ENCODE peak calls at places on chromosomes 13 and 19, in four cellular contexts. B is HepG2, N is K562, E is SK-N-SH. K is an unnamed sample.

GRCh38 chr13:36163809-36164308 is 32.7 kb upstream of the DCLK1 start:
- DNase-seq in B (no peak), N (no peak), E (peak; percentile 20), K (no peak)

GRCh38 chr13:20118268-20119140 is 42.3 kb downstream of the GJA3 start:
- DNase-seq in B (no peak), N (peak; percentile 83), E (peak; percentile 71), K (no peak)

GRCh38 chr13:77028202-77028601 is 1.2 kb upstream of the FBXL3 start:
- DNase-seq in B (no peak), N (no peak), E (no peak), K (no peak)

GRCh38 chr19:29285878-29286277 is 72.9 kb upstream of the UQCRFS1 start:
- DNase-seq in B (no peak), N (peak; percentile 25), E (peak; percentile 42), K (no peak)

GRCh38 chr19:2487780-2488330 is 11.9 kb downstream of the GADD45B start:
- DNase-seq in B (no peak), N (no peak), E (no peak), K (no peak)

GRCh38 chr19:18473706-18474087 is 35.8 kb upstream of the ISYNA1 start:
- DNase-seq in B (no peak), N (no peak), E (no peak), K (no peak)

GRCh38 chr13:33644607-33645543 is 173.1 kb upstream of the RFC3 start:
- DNase-seq in B (no peak), N (no peak), E (no peak), K (no peak)

GRCh38 chr13:86108334-86108733 is 309.1 kb upstream of the SLITRK6 start:
- DNase-seq in B (no peak), N (no peak), E (no peak), K (no peak)

GRCh38 chr19:55046975-55047622 is 9.0 kb upstream of the GP6 start:
- DNase-seq in B (no peak), N (no peak), E (no peak), K (no peak)

GRCh38 chr19:45492627-45493470 is 4.0 kb downstream of the RTN2 start:
- DNase-seq in B (peak; percentile 68), N (peak; percentile 85), E (peak; percentile 28), K (no peak)

GRCh38 chr13:65964672-65965071 is 1265.5 kb downstream of the PCDH9 start:
- DNase-seq in B (no peak), N (no peak), E (no peak), K (no peak)

GRCh38 chr19:40519352-40520322 is 52.8 kb downstream of the SPTBN4 start:
- DNase-seq in B (no peak), N (no peak), E (no peak), K (no peak)

GRCh38 chr19:40521276-40521675 is 54.5 kb downstream of the SPTBN4 start:
- DNase-seq in B (peak; percentile 39), N (no peak), E (no peak), K (no peak)

GRCh38 chr19:40513345-40513678 is 46.5 kb downstream of the SPTBN4 start:
- DNase-seq in B (no peak), N (no peak), E (no peak), K (no peak)

GRCh38 chr19:40513741-40514315 is 47.0 kb downstream of the SPTBN4 start:
- DNase-seq in B (no peak), N (no peak), E (no peak), K (no peak)

DNA sequence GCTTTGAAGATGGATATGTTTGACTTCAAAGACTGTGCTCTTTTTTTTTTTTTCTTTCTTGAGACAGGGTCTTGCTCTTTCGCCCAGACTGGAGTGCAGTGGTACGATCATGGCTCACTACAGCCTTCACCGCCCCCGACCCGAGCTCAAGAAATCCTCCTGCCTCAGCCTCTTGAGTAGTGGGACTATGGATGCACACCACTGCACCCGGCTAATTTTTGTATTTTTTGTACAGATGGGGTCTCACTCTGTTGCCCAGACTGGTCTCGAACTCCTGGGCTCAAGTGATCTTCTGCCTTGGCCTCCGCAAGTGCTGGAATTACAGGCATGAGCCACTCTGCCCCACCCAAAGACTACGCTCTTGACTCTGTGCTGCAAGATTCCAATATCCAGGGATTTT is 50.4 kb downstream of the SPTBN4 start:
- DNase-seq in B (no peak), N (no peak), E (no peak), K (no peak)
- TF ChIP-seq SIN3A in B (no peak), N (no peak), E (no peak), K (no peak)

GRCh38 chr19:42440357-42441046 is 2.2 kb downstream of the CXCL17 start:
- DNase-seq in B (peak; percentile 57), N (peak; percentile 82), E (peak; percentile 59), K (no peak)

GRCh38 chr19:42431486-42431885 is 4.3 kb upstream of the LIPE start:
- DNase-seq in B (no peak), N (no peak), E (no peak), K (no peak)

GRCh38 chr19:42435316-42435715 is 7.4 kb downstream of the CXCL17 start:
- DNase-seq in B (no peak), N (no peak), E (no peak), K (no peak)

GRCh38 chr19:42433503-42434260 is 6.5 kb upstream of the LIPE start:
- DNase-seq in B (peak; percentile 95), N (peak; percentile 61), E (no peak), K (no peak)

GRCh38 chr19:42436006-42436405 is 6.7 kb downstream of the CXCL17 start:
- DNase-seq in B (peak; percentile 42), N (no peak), E (no peak), K (no peak)
- TF ChIP-seq MXI1 in B (no peak), N (no peak), E (no peak), K (no peak)

DNA sequence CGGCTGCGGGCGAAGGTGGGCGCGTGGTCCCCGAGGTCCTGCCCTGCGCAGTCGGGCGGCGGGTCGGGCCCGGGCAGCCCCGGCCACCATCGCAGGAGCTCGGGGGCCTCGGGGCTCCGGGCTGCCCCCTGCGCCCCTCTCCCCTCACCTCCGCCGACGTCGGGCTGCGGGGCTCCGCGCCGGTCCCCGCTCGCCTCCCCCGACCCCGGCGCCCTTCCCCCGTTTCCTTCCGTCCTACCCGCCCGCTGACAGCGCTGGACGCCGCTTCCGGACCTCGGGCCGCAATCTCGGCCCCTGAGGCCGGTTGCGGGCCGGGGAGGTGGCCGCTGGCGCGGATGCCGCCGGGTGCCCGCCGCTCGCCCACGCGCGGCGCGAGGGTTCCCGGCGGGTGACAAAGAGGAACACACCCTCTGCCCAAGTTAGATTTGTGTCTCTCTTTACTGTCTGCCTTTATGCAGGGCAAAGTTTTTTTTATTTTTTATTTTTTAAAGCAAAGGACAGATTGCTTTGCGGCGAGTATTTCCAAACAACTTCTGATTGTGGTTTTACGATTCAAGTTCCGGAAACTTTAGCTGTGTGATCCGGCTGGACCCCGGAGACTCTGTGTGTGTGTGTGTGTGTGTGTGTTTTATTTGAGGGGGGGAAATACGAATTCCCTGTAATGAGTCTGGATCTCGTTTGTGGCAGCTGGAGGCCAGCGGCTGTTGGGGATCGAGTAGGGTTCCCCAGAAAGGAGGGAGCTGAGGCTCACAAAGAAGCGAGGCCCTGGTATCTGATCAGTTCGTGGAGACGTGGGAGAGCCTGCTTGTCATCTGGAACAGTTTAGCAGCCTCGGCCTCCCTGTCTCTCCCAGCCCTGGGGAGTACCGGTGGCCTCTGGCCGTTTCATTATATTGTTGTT is 957 bp downstream of the FARP1 start:
- DNase-seq in B (no peak), N (no peak), E (peak; percentile 75), K (no peak)
- TF ChIP-seq ZBTB33 in B (no peak), N (no peak), E (no peak), K (no peak)

DNA sequence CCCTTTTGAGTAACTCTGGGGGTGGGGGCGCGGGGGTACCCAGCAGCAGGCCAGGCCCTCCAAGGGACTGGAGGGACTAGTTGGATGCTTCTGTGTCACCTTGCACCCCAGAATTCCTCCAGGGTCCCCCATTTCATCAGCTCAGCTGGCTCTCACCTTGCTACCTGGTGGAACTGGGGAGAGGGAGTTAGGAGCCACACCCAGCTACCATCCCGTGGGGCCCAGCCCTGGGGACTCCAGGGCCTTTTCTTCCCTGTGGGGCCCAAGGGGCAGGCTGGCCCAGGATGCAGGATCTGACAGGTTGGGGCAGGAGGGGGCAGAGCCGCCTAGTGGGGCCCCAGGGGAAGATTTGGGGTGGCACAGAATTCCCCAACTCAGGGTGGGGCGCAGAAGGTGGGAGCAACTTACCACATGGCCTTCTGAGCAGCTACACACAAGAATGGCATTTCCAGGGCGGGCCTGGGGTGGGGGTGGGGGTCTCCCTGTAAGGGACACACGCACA is 32.8 kb upstream of the NANOS3 start:
- DNase-seq in B (no peak), N (no peak), E (no peak), K (no peak)
- TF ChIP-seq SIN3A in B (no peak), N (no peak), E (no peak), K (no peak)

GRCh38 chr13:30170569-30170968 is 136.8 kb downstream of the KATNAL1 start:
- DNase-seq in B (no peak), N (no peak), E (no peak), K (no peak)

GRCh38 chr13:30164141-30164540 is 143.2 kb downstream of the KATNAL1 start:
- DNase-seq in B (no peak), N (no peak), E (no peak), K (no peak)

GRCh38 chr13:30165071-30165470 is 142.3 kb downstream of the KATNAL1 start:
- DNase-seq in B (no peak), N (no peak), E (no peak), K (no peak)

GRCh38 chr13:30169442-30169841 is 137.9 kb downstream of the KATNAL1 start:
- DNase-seq in B (no peak), N (no peak), E (no peak), K (no peak)

GRCh38 chr13:30165791-30166190 is 141.6 kb downstream of the KATNAL1 start:
- DNase-seq in B (no peak), N (no peak), E (no peak), K (no peak)
- TF ChIP-seq MXI1 in B (no peak), N (no peak), E (no peak), K (no peak)

DNA sequence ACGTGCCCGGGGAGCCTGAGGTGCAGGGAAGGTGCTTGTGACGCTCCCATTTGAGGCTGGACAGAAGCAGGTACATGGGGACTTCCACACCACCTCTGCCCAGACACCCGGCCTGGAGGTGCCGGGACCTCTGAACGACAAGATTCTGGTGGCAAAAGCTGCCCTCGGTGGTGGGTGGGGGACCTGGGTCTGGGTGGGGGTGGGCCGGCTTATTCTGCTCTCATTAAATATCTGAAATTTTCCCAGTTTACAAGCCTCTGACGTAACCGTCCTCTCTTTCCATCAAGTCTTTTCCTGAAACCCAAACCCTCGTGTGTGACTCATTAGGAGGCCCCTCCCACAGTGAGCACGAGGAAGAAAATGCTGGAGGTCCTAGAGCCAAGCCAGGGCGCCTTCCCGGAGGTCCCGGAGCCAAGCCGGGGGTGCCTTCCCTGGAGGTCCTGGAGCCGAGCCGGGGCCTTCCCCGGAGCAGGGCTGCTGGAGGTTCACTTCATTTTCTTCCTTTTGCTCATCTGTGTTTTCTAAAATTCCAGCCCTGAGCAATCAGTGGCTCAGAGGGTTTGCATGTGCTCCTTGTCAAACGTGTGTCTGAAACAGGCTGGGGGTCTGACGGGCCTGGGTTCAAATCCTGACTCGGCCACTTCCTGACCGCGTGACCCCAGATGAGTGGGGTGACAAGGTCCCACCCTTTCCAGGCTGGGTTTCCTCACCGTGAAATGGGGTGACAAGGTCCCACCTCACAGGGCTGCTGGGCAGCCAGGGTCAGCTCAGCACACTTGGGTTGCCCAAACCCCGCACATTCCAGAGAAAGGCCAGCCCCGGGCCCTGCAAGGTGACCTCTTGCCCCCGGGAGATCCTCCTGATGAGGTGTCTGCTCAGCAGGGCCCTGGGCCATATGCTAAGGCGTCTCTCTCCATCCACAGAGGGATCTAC is 10.0 kb downstream of the CFD start:
- DNase-seq in B (no peak), N (no peak), E (no peak), K (no peak)
- TF ChIP-seq ZBTB33 in B (no peak), N (no peak), E (no peak), K (no peak)